ENCODE peak calls at places on chromosomes 7 and 10, in six cellular contexts. C, O, Z, N, G and A are unnamed samples.

GRCh38 chr10:77636286-77636966 is 1.2 kb downstream of the KCNMA1 start:
- DNase-seq in Z (no peak), N (peak; percentile 74), O (no peak), G (no peak), C (no peak), A (no peak)

GRCh38 chr10:119395287-119396007 is 147.1 kb downstream of the RGS10 start:
- DNase-seq in G (peak; percentile 35), Z (peak; percentile 66), N (no peak), C (peak; percentile 34), O (no peak), A (no peak)

GRCh38 chr10:100567249-100567648 is 31.5 kb downstream of the HIF1AN start:
- DNase-seq in C (no peak), G (no peak), O (no peak), Z (no peak), N (no peak), A (no peak)

GRCh38 chr10:48309711-48310226 is 3.3 kb downstream of the MAPK8 start:
- DNase-seq in C (peak; percentile 84), N (no peak), O (peak; percentile 43), G (peak; percentile 42), Z (no peak), A (no peak)

GRCh38 chr7:114921636-114922150 is at the start of gene MDFIC:
- DNase-seq in Z (peak; percentile 46), G (peak; percentile 11), O (peak; percentile 10), C (no peak), N (peak; percentile 77), A (peak; percentile 32)

GRCh38 chr7:11623093-11623678 is 208.8 kb downstream of the THSD7A start:
- DNase-seq in Z (no peak), N (no peak), G (no peak), O (peak; percentile 8), C (no peak), A (no peak)

GRCh38 chr10:61627266-61627665 is 35.5 kb upstream of the CABCOCO1 start:
- DNase-seq in C (peak; percentile 65), O (no peak), Z (no peak), N (no peak), G (no peak), A (no peak)

GRCh38 chr7:95526128-95526738 is 40.5 kb downstream of the ASB4 start:
- DNase-seq in Z (no peak), N (no peak), O (peak; percentile 14), G (no peak), C (no peak), A (no peak)

GRCh38 chr10:73263948-73264347 is 11.5 kb upstream of the MRPS16 start:
- DNase-seq in O (peak; percentile 11), Z (no peak), G (peak; percentile 53), C (no peak), N (no peak), A (no peak)

GRCh38 chr10:613217-613616 is 76.3 kb downstream of the DIP2C start:
- DNase-seq in Z (peak; percentile 76), C (no peak), G (no peak), N (peak; percentile 81), O (peak; percentile 35), A (no peak)

GRCh38 chr7:4171029-4171786 is 510.9 kb upstream of the FOXK1 start:
- DNase-seq in O (no peak), N (no peak), G (no peak), Z (no peak), C (no peak), A (no peak)

GRCh38 chr7:48144291-48144768 is 26.9 kb upstream of the ABCA13 start:
- DNase-seq in Z (no peak), C (no peak), G (no peak), N (no peak), O (peak; percentile 74), A (no peak)

GRCh38 chr10:61779950-61780659 is 117.4 kb downstream of the CABCOCO1 start:
- DNase-seq in C (peak; percentile 93), Z (peak; percentile 48), G (peak; percentile 90), N (peak; percentile 76), O (peak; percentile 61), A (no peak)

GRCh38 chr7:42027521-42027920 is 209.5 kb downstream of the GLI3 start:
- DNase-seq in G (no peak), C (no peak), N (no peak), Z (no peak), O (no peak), A (no peak)

GRCh38 chr7:157352506-157352905 is 15.7 kb downstream of the DNAJB6 start:
- DNase-seq in G (no peak), N (peak; percentile 23), Z (no peak), C (no peak), O (no peak), A (no peak)

GRCh38 chr7:36961691-36962090 is 237.4 kb upstream of the AOAH start:
- DNase-seq in C (no peak), N (no peak), Z (no peak), O (no peak), G (no peak), A (no peak)

GRCh38 chr10:100462709-100463108 is at the start of gene WNT8B:
- DNase-seq in O (no peak), C (no peak), N (no peak), G (no peak), Z (no peak), A (no peak)

GRCh38 chr7:155336812-155337602 is 39.3 kb downstream of the INSIG1 start:
- DNase-seq in G (no peak), O (no peak), N (no peak), C (no peak), Z (no peak), A (no peak)

GRCh38 chr10:110556993-110557601 is 10.4 kb upstream of the SMC3 start:
- DNase-seq in C (peak; percentile 26), Z (peak; percentile 32), G (peak; percentile 44), N (no peak), O (peak; percentile 44), A (peak; percentile 65)

GRCh38 chr10:29862926-29863614 is 196.3 kb downstream of the JCAD start:
- DNase-seq in N (no peak), C (peak; percentile 98), O (no peak), G (peak; percentile 78), Z (no peak), A (no peak)

GRCh38 chr10:126846469-126846868 is 58.8 kb upstream of the DOCK1 start:
- DNase-seq in O (no peak), N (no peak), Z (no peak), C (no peak), G (no peak), A (no peak)

GRCh38 chr7:140673063-140673769 is 471 bp downstream of the ADCK2 start:
- DNase-seq in O (peak; percentile 77), Z (peak; percentile 69), C (no peak), G (peak; percentile 28), N (peak; percentile 73), A (peak; percentile 30)

GRCh38 chr10:12051241-12051640 is 8.6 kb upstream of the UPF2 start:
- DNase-seq in C (no peak), N (no peak), G (no peak), Z (no peak), O (no peak), A (no peak)

GRCh38 chr7:966291-967069 is 8.9 kb downstream of the COX19 start:
- DNase-seq in O (no peak), N (no peak), C (no peak), G (no peak), Z (no peak), A (no peak)

GRCh38 chr10:101112799-101113594 is 18.1 kb upstream of the TLX1 start:
- DNase-seq in G (no peak), N (no peak), O (no peak), Z (no peak), C (no peak), A (no peak)

GRCh38 chr7:128887169-128888038 is 23.1 kb downstream of the KCP start:
- DNase-seq in O (no peak), C (no peak), Z (no peak), G (no peak), N (no peak), A (no peak)

GRCh38 chr7:7720750-7721621 is 2.6 kb upstream of the RPA3 start:
- DNase-seq in C (no peak), N (no peak), O (no peak), G (no peak), Z (no peak), A (no peak)

GRCh38 chr10:44280211-44280610 is 104.7 kb downstream of the CXCL12 start:
- DNase-seq in C (peak; percentile 53), G (no peak), O (no peak), Z (no peak), N (no peak), A (no peak)

GRCh38 chr7:116809636-116810266 is 52.6 kb upstream of the CAPZA2 start:
- DNase-seq in C (peak; percentile 40), N (no peak), G (peak; percentile 86), Z (no peak), O (peak; percentile 88), A (no peak)

GRCh38 chr7:13148548-13148947 is 461.1 kb downstream of the ARL4A start:
- DNase-seq in G (no peak), Z (no peak), O (no peak), N (no peak), C (no peak), A (no peak)

GRCh38 chr10:126187399-126187798 is 200.9 kb downstream of the ADAM12 start:
- DNase-seq in O (no peak), G (no peak), C (no peak), Z (no peak), N (no peak), A (no peak)

GRCh38 chr7:134297489-134297888 is 19.2 kb downstream of the SLC35B4 start:
- DNase-seq in Z (no peak), G (no peak), C (no peak), O (no peak), N (no peak), A (no peak)
- H3K27ac ChIP-seq in Z (no peak overlapping the region), G (no peak overlapping the region), C (no peak overlapping the region), O (no peak overlapping the region), N (no peak overlapping the region), A (no peak overlapping the region)

GRCh38 chr7:45563804-45564461 is 10.2 kb upstream of the ADCY1 start:
- DNase-seq in Z (no peak), G (no peak), N (no peak), C (no peak), O (no peak), A (no peak)
- H3K4me3 ChIP-seq in Z (no peak overlapping the region), G (no peak overlapping the region), N (no peak overlapping the region), C (no peak overlapping the region), O (no peak overlapping the region), A (no peak overlapping the region)

DNA sequence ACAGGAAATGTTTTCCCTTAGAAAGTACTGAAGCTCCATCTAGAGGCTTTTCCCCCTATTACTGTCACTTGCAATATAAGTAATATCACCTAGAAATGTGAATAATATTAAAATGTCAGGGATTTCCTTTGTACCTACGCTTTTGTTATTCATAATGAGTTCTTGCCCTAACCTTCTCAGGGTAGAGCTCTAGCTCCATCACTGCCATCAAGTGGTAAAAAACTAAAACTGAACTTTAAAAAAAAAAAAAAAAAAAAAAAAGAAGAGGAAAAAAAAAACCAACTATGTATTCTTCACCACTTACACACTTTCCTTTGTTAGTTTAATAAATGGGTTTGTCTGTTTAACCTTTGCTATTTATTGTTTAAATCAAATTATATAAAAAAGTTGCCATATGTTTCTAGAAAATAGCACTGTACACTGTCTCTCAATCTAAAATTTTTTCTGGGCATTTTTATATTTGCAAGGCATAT is 49.9 kb downstream of the DNAJC1 start:
- DNase-seq in O (peak; percentile 37), N (no peak), Z (no peak), C (peak; percentile 47), G (peak; percentile 70), A (no peak)
- TF ChIP-seq CTCF in O (peak; percentile 51), N (peak; percentile 17), Z (peak; percentile 13), C (peak; percentile 26), G (peak; percentile 9), A (peak; percentile 59)

DNA sequence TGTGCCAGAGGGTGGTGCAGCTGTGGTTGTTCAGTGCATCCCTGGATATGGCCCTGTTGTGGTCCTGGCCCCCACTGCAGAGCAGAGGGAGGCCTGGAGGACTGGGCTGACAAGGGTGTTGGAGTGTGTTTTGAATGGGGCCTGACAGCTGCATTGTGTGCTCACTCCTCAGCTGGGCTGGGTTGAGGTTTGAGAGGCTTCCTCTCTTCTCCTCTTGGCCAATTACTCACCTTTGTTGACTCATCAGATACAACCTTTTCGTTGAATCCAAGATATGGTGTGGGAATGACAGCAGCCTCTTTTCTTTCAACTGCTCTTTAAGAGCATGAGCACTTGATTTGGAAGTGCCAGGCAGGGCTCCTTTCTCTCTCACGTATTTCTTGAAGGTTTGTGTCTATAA is 228.5 kb upstream of the COBL start:
- DNase-seq in O (no peak), N (no peak), G (no peak), Z (no peak), C (no peak), A (no peak)
- H3K27ac ChIP-seq in O (no peak overlapping the region), N (no peak overlapping the region), G (no peak overlapping the region), Z (no peak overlapping the region), C (no peak overlapping the region), A (no peak overlapping the region)